ENCODE peak calls at places on chromosomes 11 and 22, in eight cellular contexts. P, U, Q, G, H, K, T and B are unnamed samples.

GRCh38 chr22:22150457-22150856 is 94.1 kb upstream of the VPREB1 start:
- DNase-seq in P (no peak), U (no peak), Q (no peak), G (no peak), H (no peak), K (no peak), T (no peak), B (no peak)

GRCh38 chr11:91178366-91178765 is 955.5 kb upstream of the CHORDC1 start:
- DNase-seq in P (no peak), U (no peak), Q (no peak), G (no peak), H (no peak), K (no peak), T (no peak), B (no peak)

GRCh38 chr22:41447435-41448188 is 1.0 kb upstream of the TOB2 start:
- DNase-seq in P (peak; percentile 79), U (peak; percentile 72), Q (peak; percentile 84), G (peak; percentile 72), H (peak; percentile 82), K (peak; percentile 55), T (peak; percentile 75), B (peak; percentile 57)

GRCh38 chr22:37289156-37289735 is 6.9 kb downstream of the CYTH4 start:
- DNase-seq in P (no peak), U (no peak), Q (no peak), G (no peak), H (no peak), K (no peak), T (no peak), B (no peak)

GRCh38 chr11:119533931-119534694 is 111.1 kb upstream of the THY1 start:
- DNase-seq in P (peak; percentile 76), U (peak; percentile 44), Q (peak; percentile 87), G (no peak), H (peak; percentile 82), K (no peak), T (peak; percentile 61), B (peak; percentile 13)

GRCh38 chr22:26615149-26615548 is 2.7 kb downstream of the CRYBB1 start:
- DNase-seq in P (no peak), U (peak; percentile 95), Q (no peak), G (no peak), H (no peak), K (no peak), T (no peak), B (no peak)

GRCh38 chr11:113572349-113572748 is 97.2 kb upstream of the DRD2 start:
- DNase-seq in P (no peak), U (no peak), Q (no peak), G (no peak), H (no peak), K (no peak), T (no peak), B (no peak)

GRCh38 chr11:65013130-65013691 is 749 bp upstream of the ARL2 start:
- DNase-seq in P (peak; percentile 91), U (peak; percentile 90), Q (peak; percentile 95), G (peak; percentile 85), H (peak; percentile 95), K (no peak), T (no peak), B (peak; percentile 83)

GRCh38 chr11:118641463-118642019 is 34.1 kb downstream of the PHLDB1 start:
- DNase-seq in P (no peak), U (peak; percentile 90), Q (peak; percentile 68), G (no peak), H (no peak), K (no peak), T (no peak), B (no peak)

GRCh38 chr11:75380716-75381420 is 18.4 kb upstream of the RPS3 start:
- DNase-seq in P (no peak), U (no peak), Q (peak; percentile 73), G (no peak), H (peak; percentile 56), K (no peak), T (no peak), B (no peak)

GRCh38 chr11:131198161-131198560 is 172.3 kb upstream of the NTM start:
- DNase-seq in P (no peak), U (no peak), Q (no peak), G (no peak), H (no peak), K (no peak), T (no peak), B (no peak)

GRCh38 chr22:27842994-27843431 is 41.5 kb upstream of the MN1 start:
- DNase-seq in P (no peak), U (no peak), Q (no peak), G (no peak), H (no peak), K (no peak), T (no peak), B (no peak)

GRCh38 chr11:86230196-86230813 is 14.2 kb upstream of the EED start:
- DNase-seq in P (no peak), U (no peak), Q (no peak), G (no peak), H (no peak), K (no peak), T (no peak), B (no peak)
- H3K27ac ChIP-seq in P (no peak overlapping the region), U (no peak overlapping the region), Q (no peak overlapping the region), G (no peak overlapping the region), H (no peak overlapping the region), K (no peak overlapping the region), T (no peak overlapping the region), B (no peak overlapping the region)

DNA sequence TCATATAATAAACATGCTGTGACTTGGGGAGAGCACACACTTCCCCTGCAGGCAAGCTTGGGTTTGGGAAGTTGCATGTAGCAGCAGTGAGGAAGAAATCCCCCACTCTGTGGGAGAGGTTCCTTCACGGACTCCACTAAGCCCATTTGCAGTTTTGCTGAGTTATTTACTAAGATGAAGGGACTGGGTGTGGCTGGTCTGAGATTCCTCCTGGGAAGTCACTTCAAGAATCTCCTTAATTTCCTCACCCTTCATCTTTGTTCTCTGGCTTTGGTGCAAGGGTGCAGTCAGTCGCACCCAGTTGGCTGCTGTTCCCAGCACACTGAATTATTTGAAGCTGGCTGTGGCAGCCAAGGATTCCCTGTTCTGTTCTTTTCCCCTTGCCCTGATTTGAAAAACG is 104.8 kb downstream of the ARFGAP2 start:
- DNase-seq in P (no peak), U (no peak), Q (peak; percentile 14), G (no peak), H (no peak), K (no peak), T (no peak), B (no peak)
- H3K27ac ChIP-seq in P (peak overlapping the region; percentile 8), U (no peak overlapping the region), Q (no peak overlapping the region), G (no peak overlapping the region), H (no peak overlapping the region), K (no peak overlapping the region), T (no peak overlapping the region), B (no peak overlapping the region)

GRCh38 chr11:126433244-126433846 is 77.9 kb downstream of the ST3GAL4 start:
- DNase-seq in P (no peak), U (no peak), Q (no peak), G (no peak), H (no peak), K (no peak), T (no peak), B (no peak)

GRCh38 chr11:126431401-126432064 is 76.0 kb downstream of the ST3GAL4 start:
- DNase-seq in P (peak; percentile 64), U (no peak), Q (peak; percentile 51), G (peak; percentile 69), H (no peak), K (no peak), T (no peak), B (no peak)

GRCh38 chr11:126432065-126432461 is 76.6 kb downstream of the ST3GAL4 start:
- DNase-seq in P (no peak), U (no peak), Q (no peak), G (no peak), H (no peak), K (no peak), T (no peak), B (no peak)

GRCh38 chr11:126433989-126434949 is 78.8 kb downstream of the ST3GAL4 start:
- DNase-seq in P (no peak), U (no peak), Q (no peak), G (no peak), H (no peak), K (no peak), T (no peak), B (no peak)

DNA sequence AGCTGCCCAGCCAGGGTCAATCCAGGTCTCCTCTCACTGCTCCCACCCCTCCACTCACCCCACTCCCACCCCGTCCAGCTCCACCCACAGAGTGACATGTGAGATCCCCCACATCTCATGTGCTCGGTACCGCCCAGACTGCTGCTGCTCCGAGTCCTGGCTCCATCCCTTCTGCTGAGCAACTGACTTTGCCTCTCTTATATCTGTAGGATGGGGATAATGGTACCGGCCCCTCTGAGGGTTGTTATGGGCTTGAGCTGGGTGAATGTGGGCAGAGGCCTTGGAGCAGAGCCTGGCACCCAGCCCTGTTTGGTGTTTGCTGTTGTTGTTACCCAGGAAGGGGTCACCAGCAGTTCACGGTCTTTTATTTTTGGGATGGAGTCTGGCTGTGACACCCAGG is 77.0 kb downstream of the ST3GAL4 start:
- DNase-seq in P (peak; percentile 45), U (no peak), Q (no peak), G (peak; percentile 56), H (no peak), K (no peak), T (no peak), B (no peak)
- H3K27ac ChIP-seq in P (peak overlapping the region; percentile 72), U (no peak overlapping the region), Q (no peak overlapping the region), G (peak overlapping the region; percentile 70), H (peak overlapping the region; percentile 62), K (no peak overlapping the region), T (no peak overlapping the region), B (no peak overlapping the region)

GRCh38 chr11:34996958-34997357 is 80.5 kb downstream of the PDHX start:
- DNase-seq in P (no peak), U (no peak), Q (no peak), G (no peak), H (no peak), K (no peak), T (no peak), B (no peak)

GRCh38 chr11:34999453-34999852 is 83.0 kb downstream of the PDHX start:
- DNase-seq in P (no peak), U (no peak), Q (no peak), G (no peak), H (no peak), K (no peak), T (no peak), B (peak; percentile 22)

GRCh38 chr11:35003658-35004057 is 87.2 kb downstream of the PDHX start:
- DNase-seq in P (no peak), U (no peak), Q (no peak), G (no peak), H (no peak), K (no peak), T (no peak), B (no peak)

GRCh38 chr11:34994859-34995258 is 78.4 kb downstream of the PDHX start:
- DNase-seq in P (no peak), U (no peak), Q (no peak), G (no peak), H (no peak), K (no peak), T (no peak), B (no peak)

DNA sequence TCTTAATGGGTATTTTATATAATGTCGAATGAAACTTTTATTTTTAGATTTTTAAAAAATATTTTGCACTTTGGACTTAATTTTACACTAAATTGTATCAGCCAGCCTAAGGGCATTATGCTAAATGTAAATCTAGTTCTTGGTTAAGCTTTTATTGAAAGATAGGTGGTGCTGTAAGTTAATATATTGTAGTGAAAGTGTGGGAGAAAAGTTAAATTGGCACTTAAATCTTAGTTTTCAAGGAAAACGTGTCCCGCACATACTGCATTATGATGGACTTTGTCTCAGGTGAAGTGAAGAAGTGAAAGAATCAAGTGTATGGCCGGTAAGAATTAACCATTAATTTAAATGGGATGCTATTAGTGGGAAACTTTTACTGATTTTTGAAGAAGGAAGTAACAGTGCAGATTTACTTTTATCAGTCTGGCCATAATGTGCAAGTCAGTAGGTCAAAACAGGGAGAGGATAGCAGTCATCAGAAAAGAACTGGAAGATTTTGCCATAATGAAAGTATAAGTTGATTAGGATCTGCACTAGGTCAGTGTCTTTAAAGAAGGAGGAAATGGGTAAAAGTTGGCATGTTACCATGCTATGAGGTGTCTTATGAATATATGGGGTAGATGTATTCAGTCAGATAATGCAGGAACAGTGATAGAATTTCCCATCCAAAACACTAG is 81.6 kb downstream of the PDHX start:
- DNase-seq in P (no peak), U (no peak), Q (no peak), G (no peak), H (no peak), K (peak; percentile 41), T (no peak), B (peak; percentile 49)
- H3K27ac ChIP-seq in P (no peak overlapping the region), U (no peak overlapping the region), Q (no peak overlapping the region), G (no peak overlapping the region), H (no peak overlapping the region), K (peak overlapping the region; percentile 45), T (no peak overlapping the region), B (peak overlapping the region; percentile 54)